ENCODE peak calls at places on chromosomes 12 and 14, in nine cellular contexts. Q, H, M, T, J, Y, K, A and R are unnamed samples.

GRCh38 chr14:49971156-49972141 is 78.6 kb downstream of the ARF6 start:
- DNase-seq in Q (peak; percentile 61), H (no peak), M (no peak), T (no peak), J (no peak), Y (no peak), K (no peak), A (no peak), R (no peak)

GRCh38 chr12:106084048-106084671 is 54.6 kb downstream of the NUAK1 start:
- DNase-seq in Q (no peak), H (no peak), M (no peak), T (peak; percentile 97), J (peak; percentile 67), Y (peak; percentile 56), K (no peak), A (peak; percentile 94), R (no peak)

GRCh38 chr14:98924046-98924445 is 348.0 kb downstream of the BCL11B start:
- DNase-seq in Q (no peak), H (no peak), M (no peak), T (no peak), J (no peak), Y (no peak), K (no peak), A (no peak), R (no peak)

GRCh38 chr12:122753213-122753571 is 568 bp downstream of the DENR start:
- DNase-seq in Q (no peak), H (no peak), M (no peak), T (no peak), J (no peak), Y (no peak), K (no peak), A (no peak), R (no peak)

GRCh38 chr12:104588048-104588942 is 131.5 kb downstream of the CHST11 start:
- DNase-seq in Q (no peak), H (no peak), M (no peak), T (peak; percentile 79), J (peak; percentile 26), Y (no peak), K (no peak), A (no peak), R (no peak)

GRCh38 chr12:64400041-64400440 is 4.2 kb upstream of the XPOT start:
- DNase-seq in Q (no peak), H (no peak), M (no peak), T (peak; percentile 77), J (no peak), Y (peak; percentile 26), K (no peak), A (no peak), R (peak; percentile 42)

GRCh38 chr14:101763941-101764709 is 2.6 kb downstream of the PPP2R5C start:
- DNase-seq in Q (no peak), H (no peak), M (no peak), T (no peak), J (no peak), Y (no peak), K (no peak), A (no peak), R (no peak)

GRCh38 chr12:32445356-32445755 is 46.0 kb downstream of the FGD4 start:
- DNase-seq in Q (no peak), H (no peak), M (no peak), T (no peak), J (no peak), Y (no peak), K (no peak), A (no peak), R (no peak)

GRCh38 chr14:73740921-73741326 is 26.7 kb upstream of the PNMA1 start:
- DNase-seq in Q (no peak), H (no peak), M (no peak), T (no peak), J (no peak), Y (no peak), K (no peak), A (no peak), R (no peak)

GRCh38 chr14:70887207-70888150 is 19.8 kb upstream of the PCNX1 start:
- DNase-seq in Q (no peak), H (no peak), M (no peak), T (peak; percentile 80), J (peak; percentile 94), Y (no peak), K (no peak), A (no peak), R (no peak)

GRCh38 chr12:114741940-114742339 is 58.0 kb upstream of the TBX3 start:
- DNase-seq in Q (no peak), H (no peak), M (no peak), T (no peak), J (no peak), Y (no peak), K (no peak), A (no peak), R (no peak)

GRCh38 chr12:103632554-103633216 is 45.6 kb downstream of the STAB2 start:
- DNase-seq in Q (no peak), H (peak; percentile 38), M (peak; percentile 0), T (peak; percentile 2), J (no peak), Y (no peak), K (no peak), A (no peak), R (peak; percentile 67)

GRCh38 chr12:94405378-94406116 is 54.1 kb downstream of the CEP83 start:
- DNase-seq in Q (no peak), H (no peak), M (no peak), T (no peak), J (no peak), Y (no peak), K (no peak), A (no peak), R (no peak)

GRCh38 chr12:132619301-132620112 is 931 bp downstream of the P2RX2 start:
- DNase-seq in Q (peak; percentile 26), H (no peak), M (no peak), T (no peak), J (no peak), Y (no peak), K (no peak), A (no peak), R (no peak)

GRCh38 chr12:12744556-12745305 is 27.6 kb downstream of the CDKN1B start:
- DNase-seq in Q (no peak), H (no peak), M (no peak), T (no peak), J (no peak), Y (no peak), K (no peak), A (no peak), R (no peak)

GRCh38 chr14:91374897-91375747 is 42.5 kb downstream of the CCDC88C start:
- DNase-seq in Q (no peak), H (peak; percentile 86), M (no peak), T (no peak), J (no peak), Y (no peak), K (peak; percentile 98), A (no peak), R (no peak)

GRCh38 chr12:76274699-76275098 is 73.5 kb downstream of the BBS10 start:
- DNase-seq in Q (no peak), H (no peak), M (no peak), T (peak; percentile 98), J (no peak), Y (no peak), K (no peak), A (peak; percentile 74), R (no peak)

GRCh38 chr14:104294628-104294982 is 156.2 kb downstream of the KIF26A start:
- DNase-seq in Q (no peak), H (no peak), M (no peak), T (no peak), J (no peak), Y (no peak), K (no peak), A (no peak), R (peak; percentile 44)

GRCh38 chr12:99722690-99723486 is 75.3 kb downstream of the GARIN6 start:
- DNase-seq in Q (no peak), H (no peak), M (no peak), T (no peak), J (no peak), Y (no peak), K (no peak), A (no peak), R (peak; percentile 4)

GRCh38 chr12:103886398-103886797 is 43.8 kb upstream of the HSP90B1 start:
- DNase-seq in Q (no peak), H (no peak), M (no peak), T (no peak), J (no peak), Y (no peak), K (no peak), A (no peak), R (no peak)

GRCh38 chr12:26195250-26195640 is at the start of gene SSPN:
- DNase-seq in Q (no peak), H (no peak), M (no peak), T (peak; percentile 68), J (peak; percentile 41), Y (peak; percentile 84), K (peak; percentile 22), A (peak; percentile 37), R (peak; percentile 71)

GRCh38 chr12:51692016-51692415 is 101.0 kb downstream of the SCN8A start:
- DNase-seq in Q (no peak), H (no peak), M (no peak), T (no peak), J (no peak), Y (no peak), K (no peak), A (no peak), R (no peak)

GRCh38 chr12:69555461-69555860 is 29.8 kb upstream of the CCT2 start:
- DNase-seq in Q (no peak), H (no peak), M (no peak), T (peak; percentile 94), J (peak; percentile 63), Y (no peak), K (no peak), A (peak; percentile 36), R (no peak)

GRCh38 chr14:68248481-68249255 is 429.1 kb downstream of the RAD51B start:
- DNase-seq in Q (no peak), H (peak; percentile 78), M (no peak), T (peak; percentile 74), J (no peak), Y (no peak), K (peak; percentile 54), A (peak; percentile 78), R (peak; percentile 44)

GRCh38 chr14:106044515-106044914 is 518.1 kb downstream of the TMEM121 start:
- DNase-seq in Q (no peak), H (no peak), M (no peak), T (no peak), J (no peak), Y (no peak), K (no peak), A (no peak), R (no peak)

GRCh38 chr14:96627811-96628775 is 125.9 kb downstream of the PAPOLA start:
- DNase-seq in Q (peak; percentile 6), H (no peak), M (no peak), T (no peak), J (no peak), Y (no peak), K (no peak), A (no peak), R (no peak)

GRCh38 chr12:38222011-38222410 is 94.6 kb upstream of the ALG10B start:
- DNase-seq in Q (no peak), H (no peak), M (no peak), T (no peak), J (no peak), Y (no peak), K (no peak), A (no peak), R (no peak)

GRCh38 chr12:78120866-78121590 is 290.3 kb downstream of the NAV3 start:
- DNase-seq in Q (no peak), H (peak; percentile 45), M (no peak), T (no peak), J (no peak), Y (no peak), K (no peak), A (peak; percentile 33), R (peak; percentile 37)

GRCh38 chr12:53410951-53411350 is 12.7 kb upstream of the AMHR2 start:
- DNase-seq in Q (no peak), H (no peak), M (no peak), T (no peak), J (no peak), Y (no peak), K (no peak), A (no peak), R (no peak)

GRCh38 chr12:113762155-113762848 is 203.8 kb downstream of the RBM19 start:
- DNase-seq in Q (no peak), H (peak; percentile 29), M (no peak), T (no peak), J (no peak), Y (no peak), K (no peak), A (no peak), R (peak; percentile 92)

GRCh38 chr12:20000229-20000869 is 368.0 kb upstream of the PDE3A start:
- DNase-seq in Q (no peak), H (no peak), M (no peak), T (no peak), J (no peak), Y (no peak), K (no peak), A (no peak), R (no peak)